ENCODE peak calls at places on chromosome 10, in eight cellular contexts. M is ovary, L is endothelial cell of umbilical vein, W is OCI-LY7, U is heart right ventricle, X is esophagus squamous epithelium, F is GM23338, I is hepatocyte. K is an unnamed sample.

GRCh38 chr10:130745251-130745650 is 566.3 kb downstream of the TCERG1L start:
- DNase-seq in U (no peak), W (no peak), X (no peak), I (no peak), L (no peak), M (no peak), F (no peak), K (no peak)

GRCh38 chr10:20059084-20059835 is 243.0 kb downstream of the PLXDC2 start:
- DNase-seq in W (no peak), X (no peak), I (no peak), L (no peak), F (no peak), U (no peak), M (no peak), K (no peak)

GRCh38 chr10:103572597-103573321 is 79.3 kb downstream of the NEURL1 start:
- DNase-seq in M (no peak), U (no peak), W (no peak), I (no peak), F (no peak), L (no peak), X (no peak), K (no peak)

GRCh38 chr10:120457431-120458172 is 575 bp downstream of the PLPP4 start:
- DNase-seq in I (no peak), W (no peak), U (no peak), F (peak; percentile 41), X (no peak), M (no peak), L (no peak), K (no peak)

GRCh38 chr10:38007551-38007950 is 2.9 kb upstream of the ZNF33A start:
- DNase-seq in M (no peak), L (no peak), W (no peak), U (no peak), I (no peak), F (no peak), X (no peak), K (no peak)

GRCh38 chr10:90430186-90430585 is 427.7 kb downstream of the HTR7 start:
- DNase-seq in W (no peak), I (no peak), X (no peak), U (no peak), L (peak; percentile 55), M (no peak), F (no peak), K (peak; percentile 54)

GRCh38 chr10:1050555-1050954 is 1.6 kb upstream of the IDI1 start:
- DNase-seq in U (no peak), L (no peak), X (no peak), M (no peak), F (peak; percentile 68), W (peak; percentile 78), I (peak; percentile 70), K (no peak)

GRCh38 chr10:97676770-97677581 is 10.1 kb downstream of the AVPI1 start:
- DNase-seq in X (no peak), M (no peak), U (no peak), W (peak; percentile 69), F (peak; percentile 75), I (peak; percentile 78), L (peak; percentile 61), K (no peak)

GRCh38 chr10:85421421-85421820 is 945.2 kb downstream of the GRID1 start:
- DNase-seq in M (no peak), I (no peak), X (no peak), W (no peak), U (no peak), F (no peak), L (no peak), K (no peak)

GRCh38 chr10:16314259-16314658 is 122.6 kb upstream of the PTER start:
- DNase-seq in W (peak; percentile 1), F (peak; percentile 21), U (no peak), X (no peak), L (no peak), I (peak; percentile 3), M (no peak), K (no peak)

GRCh38 chr10:83935911-83936310 is 203.4 kb upstream of the GHITM start:
- DNase-seq in F (no peak), I (no peak), L (no peak), M (no peak), W (no peak), U (no peak), X (no peak), K (no peak)

GRCh38 chr10:130393342-130393741 is 257.2 kb downstream of the GLRX3 start:
- DNase-seq in F (no peak), X (no peak), W (no peak), U (no peak), M (no peak), L (no peak), I (no peak), K (no peak)

GRCh38 chr10:114239117-114239993 is at the start of gene VWA2:
- DNase-seq in M (no peak), W (peak; percentile 23), L (peak; percentile 16), U (peak; percentile 47), X (no peak), F (peak; percentile 77), I (peak; percentile 80), K (no peak)

GRCh38 chr10:79898597-79899325 is 50.1 kb downstream of the SFTPD start:
- DNase-seq in F (no peak), M (no peak), L (no peak), W (no peak), U (no peak), X (no peak), I (no peak), K (no peak)

GRCh38 chr10:113111900-113112853 is 162.1 kb downstream of the TCF7L2 start:
- DNase-seq in W (no peak), L (no peak), U (no peak), F (no peak), I (no peak), M (no peak), X (no peak), K (no peak)

GRCh38 chr10:121578965-121579364 is 19.3 kb downstream of the FGFR2 start:
- DNase-seq in W (no peak), F (peak; percentile 45), U (no peak), M (no peak), L (no peak), X (no peak), I (no peak), K (no peak)

GRCh38 chr10:48456361-48456804 is 148.5 kb downstream of the ARHGAP22 start:
- DNase-seq in I (peak; percentile 56), M (peak; percentile 59), F (peak; percentile 12), X (no peak), W (no peak), U (peak; percentile 61), L (peak; percentile 69), K (no peak)

GRCh38 chr10:14560274-14560673 is 214.4 kb downstream of the FAM107B start:
- DNase-seq in L (peak; percentile 78), I (no peak), U (no peak), W (peak; percentile 74), F (peak; percentile 59), M (no peak), X (no peak), K (no peak)

GRCh38 chr10:124738441-124738840 is 5.7 kb downstream of the FAM53B start:
- DNase-seq in U (no peak), L (no peak), W (no peak), M (no peak), I (peak; percentile 14), X (no peak), F (no peak), K (no peak)

GRCh38 chr10:131081386-131081785 is 230.1 kb downstream of the TCERG1L start:
- DNase-seq in W (no peak), I (no peak), F (no peak), L (no peak), U (no peak), M (peak; percentile 62), X (no peak), K (no peak)

GRCh38 chr10:121501796-121502195 is 96.4 kb downstream of the FGFR2 start:
- DNase-seq in I (no peak), U (no peak), X (no peak), M (no peak), L (no peak), F (no peak), W (no peak), K (no peak)

GRCh38 chr10:11403116-11403515 is 208.3 kb downstream of the USP6NL start:
- DNase-seq in X (no peak), U (no peak), M (no peak), W (peak; percentile 63), I (no peak), F (no peak), L (no peak), K (no peak)

GRCh38 chr10:11397980-11398580 is 213.4 kb downstream of the USP6NL start:
- DNase-seq in I (no peak), X (no peak), M (no peak), L (no peak), W (no peak), F (no peak), U (peak; percentile 37), K (no peak)

GRCh38 chr10:11404931-11405330 is 206.5 kb downstream of the USP6NL start:
- DNase-seq in W (no peak), I (no peak), L (no peak), F (no peak), M (no peak), U (no peak), X (no peak), K (no peak)

GRCh38 chr10:11401314-11402222 is 209.9 kb downstream of the USP6NL start:
- DNase-seq in L (no peak), W (no peak), M (peak; percentile 5), U (no peak), I (no peak), X (no peak), F (no peak), K (no peak)

DNA sequence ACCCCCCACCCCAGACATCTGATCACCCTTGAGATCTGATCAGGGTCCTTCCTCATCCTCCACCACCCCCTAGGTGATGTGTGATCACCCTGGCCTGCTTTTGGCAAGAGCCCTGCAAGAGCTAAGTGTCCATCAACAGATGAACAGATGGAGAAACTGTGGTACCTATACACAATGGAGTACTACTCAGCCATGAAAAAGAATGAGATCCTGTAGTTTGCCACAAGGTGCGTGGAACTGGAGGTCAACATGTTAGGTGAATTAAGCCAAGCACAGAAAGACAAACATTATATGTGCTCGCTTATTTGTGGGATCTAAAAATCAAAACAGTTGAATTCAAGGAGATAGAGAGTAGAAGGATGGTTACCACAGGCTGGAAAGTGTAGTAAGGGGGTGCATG is 209.1 kb downstream of the USP6NL start:
- DNase-seq in M (no peak), U (no peak), I (no peak), F (no peak), L (no peak), X (no peak), W (no peak), K (no peak)
- H3K27ac ChIP-seq in M (no peak overlapping the region), U (no peak overlapping the region), I (no peak overlapping the region), F (no peak overlapping the region), L (no peak overlapping the region), X (no peak overlapping the region), W (no peak overlapping the region), K (no peak overlapping the region)

GRCh38 chr10:132597654-132598053 is 60.1 kb downstream of the INPP5A start:
- DNase-seq in X (no peak), I (no peak), W (no peak), F (no peak), L (no peak), M (no peak), U (no peak), K (no peak)
- TF ChIP-seq CTCF in X (no peak), I (no peak), W (no peak), F (no peak), L (no peak), M (no peak), U (no peak), K (no peak)

GRCh38 chr10:68348265-68348741 is 15.6 kb upstream of the PBLD start:
- DNase-seq in U (no peak), X (no peak), M (no peak), F (peak; percentile 85), I (peak; percentile 55), W (peak; percentile 67), L (peak; percentile 52), K (peak; percentile 50)
- H3K36me3 ChIP-seq in U (peaks cover 100% of the 10 kb centered on the region), X (peaks cover 88% of the 10 kb centered on the region), M (no peaks in the 10 kb centered on the region), F (peaks cover 14% of the 10 kb centered on the region), I (no peaks in the 10 kb centered on the region), W (peaks cover 66% of the 10 kb centered on the region), L (peaks cover 4% of the 10 kb centered on the region), K (peaks cover 27% of the 10 kb centered on the region)

GRCh38 chr10:8435186-8436055 is 380.9 kb downstream of the GATA3 start:
- DNase-seq in L (no peak), X (no peak), U (no peak), W (no peak), M (no peak), I (no peak), F (no peak), K (no peak)
- H3K27ac ChIP-seq in L (no peak overlapping the region), X (peak overlapping the region; percentile 43), U (no peak overlapping the region), W (no peak overlapping the region), M (no peak overlapping the region), I (no peak overlapping the region), F (no peak overlapping the region), K (no peak overlapping the region)

K was measured in brain microvascular endothelial cell.